ENCODE peak calls at places on chromosome 4, in six cellular contexts. D, B, C, U, J and F are unnamed samples.
A peak's percentile ranks its signal among the peaks of the same experiment; 100 is the strongest.

GRCh38 chr4:93759506-93759905 is 69.0 kb upstream of the ATOH1 start:
- DNase-seq in D (no peak), B (no peak), C (no peak), U (no peak), J (no peak), F (no peak)

GRCh38 chr4:175671491-175671934 is 140.6 kb downstream of the GPM6A start:
- DNase-seq in D (no peak), B (peak; percentile 61), C (no peak), U (no peak), J (peak; percentile 74), F (no peak)

GRCh38 chr4:173490256-173490655 is 39.8 kb downstream of the HAND2 start:
- DNase-seq in D (no peak), B (no peak), C (no peak), U (no peak), J (no peak), F (no peak)

GRCh38 chr4:169682360-169683047 is 62.1 kb downstream of the CLCN3 start:
- DNase-seq in D (no peak), B (no peak), C (no peak), U (no peak), J (no peak), F (no peak)

GRCh38 chr4:48360285-48360965 is 19.1 kb downstream of the SLAIN2 start:
- DNase-seq in D (no peak), B (no peak), C (no peak), U (peak; percentile 16), J (no peak), F (no peak)

GRCh38 chr4:8847764-8848163 is 23.9 kb downstream of the HMX1 start:
- DNase-seq in D (no peak), B (peak; percentile 26), C (no peak), U (no peak), J (no peak), F (no peak)

GRCh38 chr4:46994007-46994405 is 625 bp upstream of the GABRA4 start:
- DNase-seq in D (no peak), B (no peak), C (no peak), U (no peak), J (no peak), F (no peak)

GRCh38 chr4:26457412-26457811 is 32.9 kb downstream of the CCKAR start:
- DNase-seq in D (no peak), B (no peak), C (no peak), U (no peak), J (no peak), F (no peak)

GRCh38 chr4:15161439-15161838 is 159.2 kb downstream of the CPEB2 start:
- DNase-seq in D (no peak), B (no peak), C (no peak), U (no peak), J (no peak), F (no peak)

GRCh38 chr4:72314869-72315268 is 254.2 kb downstream of the ADAMTS3 start:
- DNase-seq in D (no peak), B (no peak), C (no peak), U (peak; percentile 43), J (peak; percentile 19), F (no peak)

GRCh38 chr4:41203169-41203568 is 11.2 kb downstream of the APBB2 start:
- DNase-seq in D (no peak), B (no peak), C (no peak), U (no peak), J (no peak), F (no peak)

GRCh38 chr4:110628321-110629213 is 5.7 kb upstream of the PITX2 start:
- DNase-seq in D (no peak), B (peak; percentile 56), C (no peak), U (no peak), J (no peak), F (no peak)

GRCh38 chr4:88812420-88812819 is 114.8 kb upstream of the NAP1L5 start:
- DNase-seq in D (no peak), B (no peak), C (no peak), U (no peak), J (no peak), F (no peak)